ENCODE peak calls at places on chromosomes 11 and 22, in five cellular contexts. One of them, this sample, is unnamed.

GRCh38 chr11:9733212-9733611 is 69.3 kb downstream of the SWAP70 start:
- DNase-seq in K562: no peak
- DNase-seq in astrocyte of the spinal cord: no peak
- DNase-seq in cardiac fibroblast: no peak
- DNase-seq in HCT116: no peak
- DNase-seq in this sample: no peak

GRCh38 chr22:44582016-44582415 is 84.0 kb upstream of the RTL6 start:
- DNase-seq in cardiac fibroblast: no peak
- DNase-seq in K562: no peak
- DNase-seq in HCT116: no peak
- DNase-seq in astrocyte of the spinal cord: no peak
- DNase-seq in this sample: no peak

GRCh38 chr11:9017773-9018172 is 14.0 kb upstream of the NRIP3 start:
- DNase-seq in astrocyte of the spinal cord: no peak
- DNase-seq in K562: no peak
- DNase-seq in cardiac fibroblast: peak; percentile 19
- DNase-seq in HCT116: no peak
- DNase-seq in this sample: no peak

GRCh38 chr22:41485033-41485432 is 16.1 kb downstream of the ACO2 start:
- DNase-seq in cardiac fibroblast: no peak
- DNase-seq in astrocyte of the spinal cord: no peak
- DNase-seq in HCT116: no peak
- DNase-seq in K562: no peak
- DNase-seq in this sample: no peak

GRCh38 chr11:133134561-133135173 is 397.6 kb downstream of the OPCML start:
- DNase-seq in HCT116: no peak
- DNase-seq in cardiac fibroblast: peak; percentile 25
- DNase-seq in astrocyte of the spinal cord: peak; percentile 0
- DNase-seq in K562: peak; percentile 66
- DNase-seq in this sample: peak; percentile 78

GRCh38 chr22:27406389-27406861 is 395.1 kb downstream of the MN1 start:
- DNase-seq in cardiac fibroblast: peak; percentile 51
- DNase-seq in astrocyte of the spinal cord: no peak
- DNase-seq in HCT116: no peak
- DNase-seq in K562: no peak
- DNase-seq in this sample: no peak

GRCh38 chr11:114261791-114262190 is 34.4 kb upstream of the NNMT start:
- DNase-seq in K562: no peak
- DNase-seq in cardiac fibroblast: no peak
- DNase-seq in astrocyte of the spinal cord: no peak
- DNase-seq in HCT116: no peak
- DNase-seq in this sample: no peak

GRCh38 chr11:65726660-65727059 is 6.1 kb upstream of the RNASEH2C start:
- DNase-seq in astrocyte of the spinal cord: no peak
- DNase-seq in cardiac fibroblast: no peak
- DNase-seq in K562: no peak
- DNase-seq in HCT116: no peak
- DNase-seq in this sample: no peak

GRCh38 chr11:67648140-67648795 is 2.3 kb downstream of the ACY3 start:
- DNase-seq in HCT116: peak; percentile 59
- DNase-seq in astrocyte of the spinal cord: no peak
- DNase-seq in cardiac fibroblast: no peak
- DNase-seq in K562: peak; percentile 44
- DNase-seq in this sample: no peak

GRCh38 chr11:8209208-8209807 is 40.5 kb upstream of the RIC3 start:
- DNase-seq in astrocyte of the spinal cord: no peak
- DNase-seq in HCT116: no peak
- DNase-seq in cardiac fibroblast: no peak
- DNase-seq in K562: peak; percentile 75
- DNase-seq in this sample: no peak

GRCh38 chr11:66126808-66127555 is 56.9 kb downstream of the PACS1 start:
- DNase-seq in cardiac fibroblast: peak; percentile 79
- DNase-seq in HCT116: no peak
- DNase-seq in K562: no peak
- DNase-seq in astrocyte of the spinal cord: peak; percentile 71
- DNase-seq in this sample: peak; percentile 28

GRCh38 chr11:16605440-16605970 is 132.9 kb upstream of the C11orf58 start:
- DNase-seq in astrocyte of the spinal cord: peak; percentile 40
- DNase-seq in K562: peak; percentile 37
- DNase-seq in HCT116: no peak
- DNase-seq in cardiac fibroblast: no peak
- DNase-seq in this sample: peak; percentile 57

GRCh38 chr11:11491589-11491988 is 130.2 kb downstream of the GALNT18 start:
- DNase-seq in HCT116: no peak
- DNase-seq in astrocyte of the spinal cord: no peak
- DNase-seq in cardiac fibroblast: no peak
- DNase-seq in K562: no peak
- DNase-seq in this sample: no peak

GRCh38 chr11:762421-763072 is 14.7 kb downstream of the GATD1 start:
- DNase-seq in astrocyte of the spinal cord: peak; percentile 65
- DNase-seq in HCT116: peak; percentile 72
- DNase-seq in K562: peak; percentile 36
- DNase-seq in cardiac fibroblast: peak; percentile 93
- DNase-seq in this sample: no peak

GRCh38 chr11:26806209-26806608 is 84.3 kb upstream of the SLC5A12 start:
- DNase-seq in K562: no peak
- DNase-seq in HCT116: no peak
- DNase-seq in astrocyte of the spinal cord: no peak
- DNase-seq in cardiac fibroblast: peak; percentile 27
- DNase-seq in this sample: no peak

GRCh38 chr11:64999478-64999877 is 2.7 kb upstream of the BATF2 start:
- DNase-seq in HCT116: no peak
- DNase-seq in K562: no peak
- DNase-seq in cardiac fibroblast: no peak
- DNase-seq in astrocyte of the spinal cord: no peak
- DNase-seq in this sample: no peak

GRCh38 chr11:36280531-36280930 is 8.7 kb downstream of the COMMD9 start:
- DNase-seq in astrocyte of the spinal cord: no peak
- DNase-seq in cardiac fibroblast: peak; percentile 21
- DNase-seq in K562: no peak
- DNase-seq in HCT116: no peak
- DNase-seq in this sample: no peak

GRCh38 chr22:25182131-25183110 is 17.2 kb upstream of the CRYBB3 start:
- DNase-seq in HCT116: no peak
- DNase-seq in astrocyte of the spinal cord: no peak
- DNase-seq in K562: no peak
- DNase-seq in cardiac fibroblast: no peak
- DNase-seq in this sample: no peak

GRCh38 chr11:34826384-34826726 is 89.8 kb downstream of the APIP start:
- DNase-seq in astrocyte of the spinal cord: no peak
- DNase-seq in K562: no peak
- DNase-seq in cardiac fibroblast: no peak
- DNase-seq in HCT116: no peak
- DNase-seq in this sample: no peak
- TF ChIP-seq CTCF in astrocyte of the spinal cord: no peak
- TF ChIP-seq CTCF in K562: no peak
- TF ChIP-seq CTCF in cardiac fibroblast: no peak
- TF ChIP-seq CTCF in HCT116: no peak
- TF ChIP-seq CTCF in this sample: no peak

DNA sequence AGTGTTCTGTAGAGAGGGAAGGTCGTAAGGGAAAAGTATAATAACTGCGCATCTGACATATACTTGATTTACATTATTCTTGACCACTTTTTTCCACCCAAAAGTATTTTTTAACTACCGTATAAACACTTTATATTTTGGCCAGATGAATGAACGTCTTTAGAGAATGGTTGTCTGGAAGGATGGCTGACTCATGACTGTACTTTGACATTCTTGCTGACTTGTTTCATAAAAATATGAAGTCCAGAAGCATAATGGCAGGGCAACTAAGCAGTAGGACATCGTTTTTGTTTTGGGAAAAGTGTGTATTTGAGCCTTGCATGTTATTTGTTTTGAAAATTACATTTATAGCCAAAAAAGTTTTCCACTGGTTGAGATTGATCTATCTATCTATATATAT is 110.0 kb downstream of the OSBP2 start:
- DNase-seq in astrocyte of the spinal cord: no peak
- DNase-seq in cardiac fibroblast: peak; percentile 33
- DNase-seq in K562: no peak
- DNase-seq in HCT116: no peak
- DNase-seq in this sample: no peak
- TF ChIP-seq CTCF in astrocyte of the spinal cord: no peak
- TF ChIP-seq CTCF in cardiac fibroblast: no peak
- TF ChIP-seq CTCF in K562: no peak
- TF ChIP-seq CTCF in HCT116: no peak
- TF ChIP-seq CTCF in this sample: no peak

DNA sequence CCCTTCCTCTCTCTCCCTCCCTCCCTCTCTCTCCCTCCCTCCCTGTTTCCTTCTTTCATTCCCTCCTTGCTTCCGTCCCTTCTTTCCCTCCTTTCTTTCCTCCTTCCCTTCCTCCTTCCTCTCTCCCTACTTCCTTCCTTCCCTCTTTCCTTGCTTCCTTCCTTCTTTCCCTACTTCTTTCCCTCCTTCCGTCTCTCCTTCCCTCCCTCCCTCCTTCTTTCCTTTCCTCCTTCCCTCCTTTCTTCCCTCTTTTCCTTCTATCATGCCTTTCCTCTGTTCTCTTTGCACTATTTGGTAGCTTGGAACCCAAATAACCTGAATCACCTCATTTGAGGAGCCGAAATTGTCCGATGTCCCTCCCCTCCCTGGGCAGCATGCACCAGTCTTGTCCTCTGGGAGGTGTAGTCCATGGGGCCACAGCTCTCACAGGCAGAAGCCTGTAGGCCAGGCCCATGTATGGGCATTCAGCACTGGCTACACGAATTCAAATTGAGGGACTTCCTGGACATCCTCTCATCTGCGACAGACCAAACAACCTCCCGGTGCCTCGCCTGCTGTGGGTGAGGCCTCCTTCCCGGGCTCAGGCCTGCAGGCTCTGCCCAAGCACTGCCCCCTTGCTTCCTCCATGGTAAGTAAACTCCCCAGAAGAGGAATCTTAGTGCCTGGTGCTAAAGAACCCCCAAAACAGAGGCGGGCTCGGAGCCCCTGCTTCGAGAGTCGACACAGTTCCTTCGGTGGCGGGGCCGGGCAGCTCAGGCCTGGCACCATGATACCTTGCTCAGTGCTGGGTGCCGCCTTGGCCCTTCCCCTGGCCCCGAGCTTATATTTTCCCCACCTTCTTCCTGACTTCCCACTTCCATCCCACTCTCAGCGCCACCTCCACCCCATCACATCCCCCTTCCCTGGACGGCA is 454.1 kb upstream of the CADM1 start:
- DNase-seq in cardiac fibroblast: no peak
- DNase-seq in HCT116: no peak
- DNase-seq in astrocyte of the spinal cord: no peak
- DNase-seq in K562: no peak
- DNase-seq in this sample: no peak
- TF ChIP-seq CTCF in cardiac fibroblast: no peak
- TF ChIP-seq CTCF in HCT116: no peak
- TF ChIP-seq CTCF in astrocyte of the spinal cord: no peak
- TF ChIP-seq CTCF in K562: no peak
- TF ChIP-seq CTCF in this sample: no peak

DNA sequence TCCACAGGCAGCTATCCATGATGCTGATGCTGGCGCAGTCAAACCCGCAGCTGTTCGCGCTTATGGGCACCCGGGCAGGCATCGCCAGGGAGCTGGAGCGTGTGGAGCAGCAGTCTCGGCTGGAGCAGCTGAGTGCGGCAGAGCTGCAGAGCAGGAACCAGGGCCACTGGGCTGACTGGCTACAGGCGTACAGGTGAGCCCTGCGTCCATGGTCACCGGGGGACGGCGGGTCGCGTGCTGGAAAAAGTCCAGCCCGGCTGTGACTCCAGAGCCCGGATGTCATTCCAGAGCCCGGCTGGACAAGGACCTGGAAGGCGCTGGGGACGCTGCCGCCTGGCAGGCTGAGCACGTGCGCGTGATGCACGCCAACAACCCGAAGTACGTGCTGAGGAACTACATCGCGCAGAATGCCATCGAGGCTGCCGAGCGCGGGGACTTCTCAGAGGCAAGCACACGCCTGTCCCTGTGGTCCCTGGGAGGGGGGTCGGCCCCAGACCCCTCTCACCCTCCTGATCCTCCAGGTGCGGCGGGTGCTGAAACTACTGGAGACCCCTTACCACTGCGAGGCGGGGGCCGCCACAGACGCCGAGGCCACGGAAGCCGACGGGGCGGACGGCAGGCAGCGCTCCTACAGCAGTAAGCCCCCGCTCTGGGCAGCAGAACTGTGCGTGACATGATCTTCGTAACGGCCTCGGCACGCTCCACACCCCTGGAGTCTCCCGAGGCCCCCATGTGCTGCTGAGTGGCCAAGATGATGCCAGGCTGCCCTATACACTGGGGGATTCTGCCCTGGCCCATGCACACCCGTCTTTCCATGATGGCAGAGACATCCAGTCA is 16.1 kb downstream of the SELENOO start:
- DNase-seq in K562: no peak
- DNase-seq in cardiac fibroblast: no peak
- DNase-seq in HCT116: no peak
- DNase-seq in astrocyte of the spinal cord: no peak
- DNase-seq in this sample: no peak
- TF ChIP-seq CTCF in K562: no peak
- TF ChIP-seq CTCF in cardiac fibroblast: no peak
- TF ChIP-seq CTCF in HCT116: no peak
- TF ChIP-seq CTCF in astrocyte of the spinal cord: no peak
- TF ChIP-seq CTCF in this sample: no peak

GRCh38 chr11:2269601-2270321 is 627 bp downstream of the ASCL2 start:
- DNase-seq in K562: peak; percentile 58
- DNase-seq in HCT116: no peak
- DNase-seq in cardiac fibroblast: peak; percentile 39
- DNase-seq in astrocyte of the spinal cord: peak; percentile 29
- DNase-seq in this sample: peak; percentile 77
- TF ChIP-seq CTCF in K562: no peak
- TF ChIP-seq CTCF in HCT116: no peak
- TF ChIP-seq CTCF in cardiac fibroblast: no peak
- TF ChIP-seq CTCF in astrocyte of the spinal cord: peak; percentile 2
- TF ChIP-seq CTCF in this sample: no peak

This sample was measured in nephron progenitor cell.